ENCODE peak calls at places on chromosomes 16 and 17, in four cellular contexts. W, A, L and Z are unnamed samples.

GRCh38 chr17:63549289-63549945 is 860 bp upstream of the DCAF7 start:
- DNase-seq in W (no peak), A (no peak), L (no peak), Z (no peak)

GRCh38 chr16:49085689-49086088 is 195.9 kb downstream of the CBLN1 start:
- DNase-seq in W (no peak), A (no peak), L (no peak), Z (no peak)

GRCh38 chr17:10532026-10532425 is 13.7 kb upstream of the MYH1 start:
- DNase-seq in W (no peak), A (no peak), L (no peak), Z (no peak)

GRCh38 chr17:40956401-40957254 is 10.1 kb downstream of the KRT39 start:
- DNase-seq in W (no peak), A (no peak), L (peak), Z (no peak)

GRCh38 chr17:46903762-46904672 is 18.9 kb upstream of the GOSR2 start:
- DNase-seq in W (no peak), A (no peak), L (no peak), Z (no peak)

GRCh38 chr17:13647551-13647950 is 45.8 kb upstream of the HS3ST3A1 start:
- DNase-seq in W (no peak), A (no peak), L (no peak), Z (no peak)

GRCh38 chr17:6299275-6299674 is 135.6 kb downstream of the AIPL1 start:
- DNase-seq in W (no peak), A (no peak), L (no peak), Z (no peak)

GRCh38 chr17:57898487-57899311 is 48.9 kb upstream of the MRPS23 start:
- DNase-seq in W (no peak), A (no peak), L (peak), Z (no peak)

GRCh38 chr17:72361892-72362291 is 241.1 kb downstream of the SOX9 start:
- DNase-seq in W (no peak), A (no peak), L (no peak), Z (no peak)

GRCh38 chr17:66507982-66508760 is 205.8 kb downstream of the PRKCA start:
- DNase-seq in W (peak), A (no peak), L (no peak), Z (no peak)

GRCh38 chr17:82240506-82241182 is 11.8 kb downstream of the SLC16A3 start:
- DNase-seq in W (no peak), A (no peak), L (no peak), Z (no peak)

GRCh38 chr16:90044111-90044551 is 24.9 kb upstream of the DBNDD1 start:
- DNase-seq in W (peak), A (no peak), L (peak), Z (no peak)

GRCh38 chr17:42233148-42233547 is 38.9 kb upstream of the GHDC start:
- DNase-seq in W (no peak), A (no peak), L (no peak), Z (no peak)

GRCh38 chr16:85125570-85126382 is 13.5 kb upstream of the CIBAR2 start:
- DNase-seq in W (no peak), A (no peak), L (no peak), Z (no peak)

GRCh38 chr16:49355923-49356665 is 17.5 kb upstream of the C16orf78 start:
- DNase-seq in W (no peak), A (no peak), L (no peak), Z (no peak)

GRCh38 chr17:82819015-82819414 is 20.8 kb downstream of the ZNF750 start:
- DNase-seq in W (no peak), A (no peak), L (no peak), Z (no peak)

GRCh38 chr16:58459344-58460218 is 40.4 kb upstream of the NDRG4 start:
- DNase-seq in W (no peak), A (no peak), L (peak), Z (no peak)

GRCh38 chr17:41071606-41072375 is 6.1 kb upstream of the KRTAP2-4 start:
- DNase-seq in W (no peak), A (no peak), L (no peak), Z (no peak)

GRCh38 chr16:22641030-22641671 is 130.5 kb downstream of the NPIPB5 start:
- DNase-seq in W (no peak), A (no peak), L (no peak), Z (no peak)

GRCh38 chr17:42404326-42405055 is 16.2 kb upstream of the STAT3 start:
- DNase-seq in W (no peak), A (no peak), L (no peak), Z (no peak)

GRCh38 chr17:7745748-7746470 is 28.4 kb downstream of the DNAH2 start:
- DNase-seq in W (no peak), A (no peak), L (peak), Z (peak)

GRCh38 chr16:89143201-89143741 is 28.3 kb upstream of the CDH15 start:
- DNase-seq in W (no peak), A (no peak), L (no peak), Z (no peak)

DNA sequence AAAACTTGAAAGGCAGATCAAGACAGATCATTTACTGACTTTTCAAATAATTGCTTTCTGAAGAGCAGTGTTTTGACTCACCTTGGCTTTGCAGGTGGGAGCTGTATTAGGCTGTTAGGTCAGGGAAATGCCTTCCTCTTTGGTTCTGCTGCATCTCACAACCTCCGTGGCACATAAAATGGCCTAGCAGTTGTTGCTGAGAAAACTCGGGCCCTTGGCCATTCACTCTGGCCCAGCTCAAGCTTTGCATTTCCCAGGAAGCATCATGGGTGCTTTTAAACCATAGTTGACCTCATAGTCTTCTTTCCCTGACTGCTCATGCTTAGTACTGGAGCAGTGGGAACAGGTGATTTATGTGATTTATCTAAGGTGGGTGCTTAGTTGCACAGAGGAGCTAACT is 83.5 kb downstream of the KSR1 start:
- DNase-seq in W (no peak), A (no peak), L (no peak), Z (no peak)
- TF ChIP-seq TARDBP in W (no peak), A (no peak), L (no peak), Z (no peak)

GRCh38 chr16:29730649-29731048 is 15.1 kb downstream of the C16orf54 start:
- DNase-seq in W (no peak), A (no peak), L (no peak), Z (no peak)

GRCh38 chr16:29734826-29735225 is 11.0 kb downstream of the C16orf54 start:
- DNase-seq in W (no peak), A (no peak), L (no peak), Z (no peak)

GRCh38 chr16:29727452-29727851 is 18.3 kb downstream of the C16orf54 start:
- DNase-seq in W (no peak), A (no peak), L (no peak), Z (no peak)

GRCh38 chr16:29726845-29727379 is 18.9 kb downstream of the C16orf54 start:
- DNase-seq in W (no peak), A (no peak), L (no peak), Z (no peak)

DNA sequence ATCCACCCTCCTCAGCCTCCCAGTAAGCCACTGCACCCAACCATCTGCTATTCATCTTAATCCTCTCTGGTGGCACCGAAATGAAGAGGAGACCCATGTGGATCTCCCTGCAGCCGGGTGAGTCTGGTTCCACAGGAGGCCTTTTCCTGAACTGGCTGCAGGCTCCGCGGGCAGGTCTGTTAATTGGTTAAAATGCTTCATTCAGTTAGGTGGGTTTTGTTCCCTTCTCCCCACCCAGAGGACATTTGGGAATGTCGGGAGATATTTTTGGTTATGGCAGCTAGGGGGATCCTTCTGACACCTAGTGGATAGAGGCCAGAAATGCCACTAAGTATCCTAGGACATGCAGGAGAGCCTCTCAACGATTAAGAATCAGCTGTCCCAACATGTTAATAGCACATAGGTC is 16.7 kb downstream of the C16orf54 start:
- DNase-seq in W (peak), A (no peak), L (peak), Z (peak)
- TF ChIP-seq TARDBP in W (no peak), A (no peak), L (no peak), Z (no peak)

GRCh38 chr17:19304209-19304608 is 58.3 kb downstream of the B9D1 start:
- DNase-seq in W (peak), A (no peak), L (peak), Z (no peak)
- TF ChIP-seq TARDBP in W (no peak), A (no peak), L (no peak), Z (no peak)

GRCh38 chr17:61403846-61404701 is 4.4 kb downstream of the TBX2 start:
- DNase-seq in W (no peak), A (no peak), L (no peak), Z (no peak)
- TF ChIP-seq TARDBP in W (no peak), A (no peak), L (no peak), Z (no peak)

GRCh38 chr17:34242976-34243731 is 11.9 kb upstream of the CCL2 start:
- DNase-seq in W (no peak), A (no peak), L (no peak), Z (no peak)

GRCh38 chr17:34237458-34237857 is 17.6 kb upstream of the CCL2 start:
- DNase-seq in W (no peak), A (no peak), L (no peak), Z (no peak)

GRCh38 chr17:34243732-34244299 is 11.3 kb upstream of the CCL2 start:
- DNase-seq in W (no peak), A (no peak), L (no peak), Z (no peak)

GRCh38 chr17:34242553-34242952 is 12.5 kb upstream of the CCL2 start:
- DNase-seq in W (no peak), A (peak), L (no peak), Z (no peak)

GRCh38 chr17:34241062-34241461 is 14.0 kb upstream of the CCL2 start:
- DNase-seq in W (no peak), A (no peak), L (no peak), Z (no peak)
- TF ChIP-seq TARDBP in W (no peak), A (no peak), L (no peak), Z (no peak)

GRCh38 chr16:1990336-1991134 is 765 bp downstream of the SYNGR3 start:
- DNase-seq in W (no peak), A (no peak), L (peak), Z (no peak)

GRCh38 chr16:1989209-1989825 is 453 bp upstream of the SYNGR3 start:
- DNase-seq in W (no peak), A (no peak), L (no peak), Z (no peak)

GRCh38 chr16:1991135-1991551 is 1.4 kb downstream of the SYNGR3 start:
- DNase-seq in W (no peak), A (peak), L (no peak), Z (no peak)

GRCh38 chr16:1991588-1992474 is 2.1 kb downstream of the SYNGR3 start:
- DNase-seq in W (peak), A (peak), L (no peak), Z (peak)

GRCh38 chr16:1989826-1990335 is at the start of gene SYNGR3:
- DNase-seq in W (peak), A (no peak), L (no peak), Z (no peak)
- TF ChIP-seq TARDBP in W (no peak), A (no peak), L (no peak), Z (no peak)

GRCh38 chr17:76872221-76872873 is 4.1 kb downstream of the MGAT5B start:
- DNase-seq in W (no peak), A (no peak), L (no peak), Z (no peak)
- TF ChIP-seq TARDBP in W (no peak), A (no peak), L (no peak), Z (no peak)